ENCODE peak calls at places on chromosome 7, in six cellular contexts. B is hepatocyte, P is uterus, C is upper lobe of right lung, T is mesendoderm, V is heart left ventricle. J is an unnamed sample.

GRCh38 chr7:131829911-131830310 is 273.5 kb upstream of the PODXL start:
- DNase-seq in B (peak; percentile 74), P (no peak), C (no peak), T (peak; percentile 96), V (no peak), J (no peak)

GRCh38 chr7:96655956-96656355 is 53.7 kb downstream of the SEM1 start:
- DNase-seq in B (no peak), P (no peak), C (no peak), T (no peak), V (no peak), J (no peak)

GRCh38 chr7:151131284-151131621 is 36.2 kb downstream of the GBX1 start:
- DNase-seq in B (no peak), P (no peak), C (no peak), T (no peak), V (no peak), J (no peak)

GRCh38 chr7:24825931-24826661 is 68.8 kb upstream of the GSDME start:
- DNase-seq in B (peak; percentile 84), P (no peak), C (no peak), T (peak; percentile 73), V (no peak), J (no peak)

GRCh38 chr7:155597753-155598140 is 46.7 kb upstream of the RBM33 start:
- DNase-seq in B (no peak), P (no peak), C (no peak), T (no peak), V (no peak), J (no peak)

GRCh38 chr7:3134715-3135114 is 91.0 kb upstream of the CARD11 start:
- DNase-seq in B (no peak), P (no peak), C (no peak), T (peak; percentile 22), V (no peak), J (no peak)

GRCh38 chr7:12549106-12549505 is 21.4 kb upstream of the SCIN start:
- DNase-seq in B (no peak), P (no peak), C (no peak), T (no peak), V (no peak), J (no peak)

GRCh38 chr7:106053109-106053508 is 59.0 kb downstream of the SYPL1 start:
- DNase-seq in B (no peak), P (no peak), C (no peak), T (no peak), V (no peak), J (no peak)

GRCh38 chr7:108303332-108303731 is 152.9 kb downstream of the NRCAM start:
- DNase-seq in B (no peak), P (no peak), C (no peak), T (no peak), V (no peak), J (no peak)

GRCh38 chr7:15558747-15559146 is 3.1 kb downstream of the AGMO start:
- DNase-seq in B (no peak), P (no peak), C (no peak), T (peak; percentile 26), V (no peak), J (no peak)

GRCh38 chr7:106284516-106285050 is at the start of gene NAMPT:
- DNase-seq in B (peak; percentile 75), P (peak; percentile 54), C (no peak), T (no peak), V (peak; percentile 67), J (peak; percentile 75)

GRCh38 chr7:22826593-22826992 is 3.9 kb upstream of the TOMM7 start:
- DNase-seq in B (no peak), P (no peak), C (no peak), T (no peak), V (no peak), J (no peak)

GRCh38 chr7:36346260-36346831 is 43.3 kb upstream of the ANLN start:
- DNase-seq in B (no peak), P (no peak), C (no peak), T (no peak), V (no peak), J (no peak)

GRCh38 chr7:106774768-106775551 is 90.1 kb upstream of the PIK3CG start:
- DNase-seq in B (no peak), P (no peak), C (no peak), T (peak; percentile 82), V (no peak), J (no peak)

GRCh38 chr7:4099651-4100050 is 582.4 kb upstream of the FOXK1 start:
- DNase-seq in B (no peak), P (no peak), C (no peak), T (no peak), V (no peak), J (no peak)

GRCh38 chr7:41448104-41448503 is 254.8 kb downstream of the INHBA start:
- DNase-seq in B (no peak), P (no peak), C (no peak), T (no peak), V (no peak), J (no peak)

GRCh38 chr7:37394158-37394557 is 54.5 kb downstream of the ELMO1 start:
- DNase-seq in B (no peak), P (no peak), C (no peak), T (peak; percentile 70), V (no peak), J (no peak)

GRCh38 chr7:37395618-37396259 is 52.9 kb downstream of the ELMO1 start:
- DNase-seq in B (no peak), P (no peak), C (no peak), T (no peak), V (no peak), J (no peak)

GRCh38 chr7:37390149-37390548 is 58.5 kb downstream of the ELMO1 start:
- DNase-seq in B (no peak), P (no peak), C (peak; percentile 69), T (no peak), V (no peak), J (no peak)

GRCh38 chr7:37392673-37393017 is 56.0 kb downstream of the ELMO1 start:
- DNase-seq in B (no peak), P (no peak), C (no peak), T (peak; percentile 91), V (no peak), J (no peak)

DNA sequence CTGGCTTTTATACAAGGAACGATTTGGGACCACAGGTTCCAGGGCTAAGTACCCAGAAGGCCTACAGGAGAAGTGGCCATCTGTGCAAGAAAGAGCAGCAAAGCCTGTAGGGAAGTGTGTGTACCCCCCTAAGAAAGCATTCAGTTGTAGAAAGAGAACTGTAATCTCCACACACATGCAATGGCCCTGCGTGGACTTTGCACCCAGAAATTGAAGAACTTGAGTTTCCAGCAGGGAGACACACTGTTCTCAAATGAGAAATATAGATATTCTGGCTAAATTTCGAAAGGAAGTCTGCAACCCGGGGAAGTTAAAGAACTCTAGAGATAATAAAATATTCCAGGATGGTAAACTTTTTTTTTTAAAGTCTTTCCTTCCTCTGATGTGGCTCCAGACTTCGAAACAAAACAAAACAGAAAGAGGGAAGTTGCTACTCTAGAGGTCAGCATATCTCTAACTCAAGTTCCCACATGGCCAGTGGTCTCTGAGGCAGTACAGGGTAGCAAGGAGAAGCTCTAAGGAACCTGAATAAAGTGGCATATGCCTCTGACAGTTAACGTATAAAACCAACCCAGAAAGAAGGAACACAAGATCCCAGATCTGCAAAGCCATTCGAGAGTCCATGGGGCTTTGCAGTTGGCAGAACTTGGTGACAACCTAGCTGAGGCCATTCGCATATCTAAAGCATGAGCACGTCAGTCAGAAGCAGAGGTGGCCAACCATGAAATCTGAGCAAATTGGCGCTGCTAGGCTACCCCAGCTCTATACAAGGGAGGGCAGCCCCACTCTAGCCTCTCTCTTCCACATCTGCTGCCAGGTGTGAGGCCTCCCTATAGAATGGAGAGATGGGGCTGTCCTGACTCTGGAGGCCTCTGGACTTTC is 56.6 kb downstream of the ELMO1 start:
- DNase-seq in B (no peak), P (no peak), C (no peak), T (no peak), V (no peak), J (no peak)
- H3K4me1 ChIP-seq in B (peaks cover 16% of the 10 kb centered on the region), P (no peaks in the 10 kb centered on the region), C (peaks cover 23% of the 10 kb centered on the region), T (peaks cover 31% of the 10 kb centered on the region), V (peaks cover 40% of the 10 kb centered on the region), J (no peaks in the 10 kb centered on the region)

GRCh38 chr7:47327698-47328391 is 254.1 kb downstream of the TNS3 start:
- DNase-seq in B (peak; percentile 92), P (peak; percentile 76), C (peak; percentile 89), T (peak; percentile 95), V (peak; percentile 90), J (peak; percentile 91)
- H3K4me3 ChIP-seq in B (no peak overlapping the region), P (no peak overlapping the region), C (peak overlapping the region; percentile 33), T (peak overlapping the region; percentile 38), V (peak overlapping the region; percentile 36), J (no peak overlapping the region)

DNA sequence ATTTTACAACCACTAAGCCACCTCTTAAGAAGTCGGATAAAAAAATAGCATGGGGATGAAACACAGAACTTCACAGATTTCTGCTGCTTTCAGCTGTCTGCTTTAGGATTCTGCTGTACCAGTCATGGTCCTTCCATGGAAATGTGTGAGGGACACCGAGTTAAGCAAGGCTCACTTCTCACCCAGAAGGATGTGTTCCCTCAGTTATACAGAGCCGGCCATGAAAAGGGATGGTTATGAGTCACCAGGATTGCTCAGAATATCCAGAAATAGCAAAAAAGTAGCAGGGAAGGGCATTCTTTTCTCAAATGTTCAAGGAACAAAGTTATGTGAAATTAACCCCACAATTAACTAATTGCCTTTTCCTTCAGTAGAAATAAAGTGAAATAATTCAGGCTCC is 124.4 kb downstream of the AMPH start:
- DNase-seq in B (no peak), P (peak; percentile 29), C (no peak), T (no peak), V (no peak), J (no peak)
- H3K27ac ChIP-seq in B (no peak overlapping the region), P (peak overlapping the region; percentile 2), C (no peak overlapping the region), T (no peak overlapping the region), V (no peak overlapping the region), J (no peak overlapping the region)

DNA sequence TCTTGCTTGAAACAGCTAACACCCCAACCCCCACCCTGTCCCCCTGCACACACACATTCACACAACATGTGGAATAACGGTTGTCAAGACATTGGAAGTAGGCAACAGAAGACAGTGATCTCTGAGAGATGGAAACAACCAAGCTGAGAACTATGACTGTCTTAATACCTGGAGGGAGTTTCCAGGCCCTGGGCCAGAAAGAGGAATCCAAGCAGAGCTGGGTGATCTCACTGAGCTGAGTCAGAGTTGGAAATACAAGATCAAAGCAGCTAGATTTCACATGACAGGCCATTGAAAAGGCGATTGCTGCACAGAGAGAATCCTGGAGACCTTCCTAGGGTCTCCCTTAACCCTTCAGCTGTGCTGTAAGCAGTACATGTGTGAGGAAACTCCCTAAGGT is 165.8 kb upstream of the PRSS1 start:
- DNase-seq in B (peak; percentile 73), P (no peak), C (no peak), T (peak; percentile 85), V (no peak), J (no peak)
- H3K4me1 ChIP-seq in B (no peaks in the 10 kb centered on the region), P (no peaks in the 10 kb centered on the region), C (no peaks in the 10 kb centered on the region), T (peaks cover 3% of the 10 kb centered on the region), V (no peaks in the 10 kb centered on the region), J (no peaks in the 10 kb centered on the region)

GRCh38 chr7:100069991-100070390 is 11.5 kb downstream of the ZNF3 start:
- DNase-seq in B (no peak), P (no peak), C (no peak), T (no peak), V (no peak), J (no peak)
- H3K4me3 ChIP-seq in B (no peak overlapping the region), P (no peak overlapping the region), C (no peak overlapping the region), T (peak overlapping the region; percentile 23), V (no peak overlapping the region), J (no peak overlapping the region)

DNA sequence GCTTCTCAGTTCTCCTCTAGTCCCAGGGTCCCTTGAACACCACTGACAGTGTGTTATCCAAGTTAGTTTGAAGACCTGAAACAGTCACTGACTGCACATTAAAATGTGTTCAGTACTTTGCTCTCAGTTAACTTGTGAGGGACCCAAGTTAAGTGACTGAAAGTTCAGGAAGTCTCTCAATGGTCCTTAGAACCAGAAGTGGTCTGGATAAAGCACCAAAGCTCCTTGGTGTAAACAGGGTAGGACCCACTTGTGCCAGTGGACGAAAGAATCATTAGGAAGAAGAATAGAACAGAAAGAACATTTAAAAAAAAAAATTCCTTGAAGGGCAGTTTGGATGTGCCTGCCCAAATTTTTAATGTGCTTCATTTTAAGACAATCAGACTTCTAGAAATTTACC is 45.1 kb downstream of the NOD1 start:
- DNase-seq in B (no peak), P (no peak), C (no peak), T (no peak), V (no peak), J (no peak)
- H3K27ac ChIP-seq in B (no peak overlapping the region), P (peak overlapping the region; percentile 27), C (peak overlapping the region; percentile 49), T (no peak overlapping the region), V (no peak overlapping the region), J (no peak overlapping the region)

J was measured in aorta.